ENCODE peak calls at places on chromosomes 3 and 15, in five cellular contexts. O, M, U, Y and J are unnamed samples. For H3K36me3, the result is how much of the 10 kb centered on the place peaks cover.

GRCh38 chr15:99427210-99427609 is 138.6 kb upstream of the MEF2A start:
- DNase-seq in O (no peak), M (peak), U (no peak), Y (no peak), J (no peak)

GRCh38 chr15:81294501-81294850 is 29.5 kb downstream of the STARD5 start:
- DNase-seq in O (no peak), M (no peak), U (no peak), Y (no peak), J (no peak)

GRCh38 chr3:12014613-12015012 is 10.4 kb downstream of the SYN2 start:
- DNase-seq in O (no peak), M (no peak), U (no peak), Y (no peak), J (no peak)

GRCh38 chr3:17111556-17111955 is 226.8 kb downstream of the PLCL2 start:
- DNase-seq in O (no peak), M (peak), U (peak), Y (no peak), J (no peak)

GRCh38 chr3:61966200-61966599 is 404.8 kb downstream of the PTPRG start:
- DNase-seq in O (no peak), M (no peak), U (no peak), Y (no peak), J (no peak)

GRCh38 chr3:56484096-56484495 is 15.8 kb upstream of the ERC2 start:
- DNase-seq in O (no peak), M (no peak), U (no peak), Y (no peak), J (no peak)

GRCh38 chr15:60729850-60730458 is 251.0 kb upstream of the ICE2 start:
- DNase-seq in O (no peak), M (no peak), U (no peak), Y (no peak), J (no peak)

GRCh38 chr15:82648257-82649103 is 1.3 kb upstream of the CPEB1 start:
- DNase-seq in O (no peak), M (peak), U (no peak), Y (no peak), J (no peak)

GRCh38 chr3:17505856-17506255 is 236.6 kb downstream of the TBC1D5 start:
- DNase-seq in O (no peak), M (no peak), U (no peak), Y (no peak), J (no peak)

GRCh38 chr3:11195201-11195600 is 40.9 kb downstream of the HRH1 start:
- DNase-seq in O (no peak), M (no peak), U (no peak), Y (no peak), J (no peak)

GRCh38 chr15:98787936-98788757 is 139.8 kb downstream of the IGF1R start:
- DNase-seq in O (no peak), M (no peak), U (no peak), Y (no peak), J (no peak)

GRCh38 chr3:53811143-53811915 is 34.9 kb downstream of the CHDH start:
- DNase-seq in O (no peak), M (no peak), U (no peak), Y (no peak), J (no peak)

GRCh38 chr15:31347067-31347975 is 20.7 kb downstream of the KLF13 start:
- DNase-seq in O (peak), M (no peak), U (no peak), Y (no peak), J (no peak)

GRCh38 chr3:153669527-153669926 is 451.7 kb upstream of the ARHGEF26 start:
- DNase-seq in O (no peak), M (no peak), U (no peak), Y (no peak), J (no peak)

GRCh38 chr3:43755511-43756200 is 64.9 kb downstream of the ABHD5 start:
- DNase-seq in O (no peak), M (no peak), U (no peak), Y (no peak), J (no peak)

GRCh38 chr3:123155471-123156011 is 46.2 kb upstream of the SEC22A start:
- DNase-seq in O (no peak), M (no peak), U (no peak), Y (no peak), J (no peak)

GRCh38 chr3:123158330-123158729 is 43.4 kb upstream of the SEC22A start:
- DNase-seq in O (no peak), M (no peak), U (no peak), Y (no peak), J (no peak)

GRCh38 chr3:123156276-123156995 is 45.3 kb upstream of the SEC22A start:
- DNase-seq in O (no peak), M (no peak), U (no peak), Y (no peak), J (no peak)

GRCh38 chr3:123157598-123158287 is 44.0 kb upstream of the SEC22A start:
- DNase-seq in O (no peak), M (no peak), U (no peak), Y (no peak), J (no peak)

DNA sequence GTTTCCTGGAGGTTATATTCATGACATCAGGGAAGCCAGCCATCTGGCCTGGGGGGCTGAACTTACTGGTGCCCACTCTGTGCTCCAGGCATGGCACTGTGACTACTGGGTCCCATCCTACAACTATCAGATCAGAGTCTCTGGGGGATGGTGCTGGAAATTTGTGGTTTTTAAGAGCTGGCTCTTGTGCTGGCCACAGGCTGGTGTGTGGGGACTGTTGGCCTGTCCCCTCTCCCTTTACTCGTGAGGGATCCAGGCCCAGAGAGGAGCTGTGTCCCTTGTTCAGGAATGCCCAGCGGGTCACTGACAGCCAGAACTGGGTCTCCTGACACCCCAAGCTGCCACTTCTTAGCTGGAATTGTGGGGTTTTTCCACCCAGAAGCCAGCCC is 44.5 kb upstream of the SEC22A start:
- DNase-seq in O (no peak), M (no peak), U (no peak), Y (no peak), J (no peak)
- H3K36me3 ChIP-seq in O (under half), M (half or more), U (half or more), Y (half or more), J (under half)

DNA sequence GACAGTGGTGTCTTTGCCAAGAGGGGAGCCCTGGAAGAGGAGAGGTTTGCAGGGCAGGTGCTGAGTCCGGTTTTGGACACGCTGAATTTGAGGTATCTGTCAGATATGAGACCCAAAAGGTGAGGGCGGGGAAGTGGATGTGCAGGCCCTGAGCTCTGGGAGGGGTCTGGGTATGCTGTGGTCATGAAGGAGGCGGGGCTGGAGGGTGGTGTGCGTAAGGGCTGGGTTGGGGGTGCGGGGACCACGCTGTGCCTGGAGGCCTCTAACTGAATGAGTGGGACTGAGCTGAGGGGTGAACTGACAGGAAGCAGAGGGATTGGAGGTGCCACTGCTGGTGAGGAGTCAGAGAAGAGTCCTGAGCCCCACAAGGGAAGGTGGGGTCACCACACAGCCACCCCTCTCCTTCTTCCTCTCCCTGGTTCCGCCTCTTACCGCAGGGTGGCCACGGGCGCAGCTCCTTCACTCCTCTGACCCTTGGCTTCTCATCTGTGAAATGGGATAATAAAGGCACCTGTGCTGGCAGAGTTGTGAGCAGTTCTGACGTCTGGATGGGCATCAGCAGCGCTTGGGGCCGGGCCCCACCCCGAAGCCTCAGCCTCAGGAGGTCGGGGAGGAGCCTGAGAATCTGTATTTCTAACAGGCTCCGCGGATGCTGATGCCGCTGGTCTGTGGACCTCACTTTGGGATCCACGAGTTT is 28.8 kb downstream of the PSTPIP1 start:
- DNase-seq in O (no peak), M (peak), U (no peak), Y (no peak), J (no peak)
- H3K36me3 ChIP-seq in O (under half), M (under half), U (under half), Y (under half), J (under half)

GRCh38 chr15:40985541-40986330 is 32.5 kb downstream of the CHAC1 start:
- DNase-seq in O (no peak), M (peak), U (peak), Y (no peak), J (no peak)
- H3K36me3 ChIP-seq in O (half or more), M (half or more), U (half or more), Y (half or more), J (under half)

GRCh38 chr15:70062321-70062956 is 35.3 kb downstream of the TLE3 start:
- DNase-seq in O (no peak), M (peak), U (peak), Y (no peak), J (peak)
- H3K36me3 ChIP-seq in O (half or more), M (half or more), U (half or more), Y (half or more), J (under half)

GRCh38 chr3:52262447-52262846 is 16.0 kb downstream of the WDR82 start:
- DNase-seq in O (no peak), M (no peak), U (no peak), Y (no peak), J (no peak)
- H3K36me3 ChIP-seq in O (half or more), M (half or more), U (half or more), Y (half or more), J (under half)

GRCh38 chr15:76278651-76279050 is 32.6 kb downstream of the ETFA start:
- DNase-seq in O (no peak), M (no peak), U (no peak), Y (no peak), J (no peak)

GRCh38 chr15:76286231-76286879 is 24.9 kb downstream of the ETFA start:
- DNase-seq in O (peak), M (no peak), U (no peak), Y (no peak), J (no peak)

GRCh38 chr15:76285241-76285825 is 25.9 kb downstream of the ETFA start:
- DNase-seq in O (no peak), M (no peak), U (peak), Y (no peak), J (no peak)

GRCh38 chr15:76282451-76282850 is 28.8 kb downstream of the ETFA start:
- DNase-seq in O (no peak), M (no peak), U (no peak), Y (no peak), J (no peak)
- H3K36me3 ChIP-seq in O (under half), M (half or more), U (under half), Y (half or more), J (under half)

GRCh38 chr3:113006350-113007056 is 15.7 kb downstream of the GTPBP8 start:
- DNase-seq in O (no peak), M (no peak), U (no peak), Y (no peak), J (no peak)
- H3K36me3 ChIP-seq in O (under half), M (half or more), U (half or more), Y (half or more), J (under half)

GRCh38 chr15:42193383-42193782 is 14.7 kb downstream of the VPS39 start:
- DNase-seq in O (no peak), M (no peak), U (no peak), Y (no peak), J (no peak)
- H3K36me3 ChIP-seq in O (under half), M (under half), U (under half), Y (under half), J (under half)

GRCh38 chr3:15557511-15557946 is 36.0 kb upstream of the COLQ start:
- DNase-seq in O (peak), M (peak), U (peak), Y (peak), J (peak)

GRCh38 chr3:15562560-15562959 is 38.8 kb downstream of the HACL1 start:
- DNase-seq in O (no peak), M (no peak), U (no peak), Y (no peak), J (no peak)

GRCh38 chr3:15558581-15558980 is 37.1 kb upstream of the COLQ start:
- DNase-seq in O (no peak), M (no peak), U (no peak), Y (no peak), J (no peak)

DNA sequence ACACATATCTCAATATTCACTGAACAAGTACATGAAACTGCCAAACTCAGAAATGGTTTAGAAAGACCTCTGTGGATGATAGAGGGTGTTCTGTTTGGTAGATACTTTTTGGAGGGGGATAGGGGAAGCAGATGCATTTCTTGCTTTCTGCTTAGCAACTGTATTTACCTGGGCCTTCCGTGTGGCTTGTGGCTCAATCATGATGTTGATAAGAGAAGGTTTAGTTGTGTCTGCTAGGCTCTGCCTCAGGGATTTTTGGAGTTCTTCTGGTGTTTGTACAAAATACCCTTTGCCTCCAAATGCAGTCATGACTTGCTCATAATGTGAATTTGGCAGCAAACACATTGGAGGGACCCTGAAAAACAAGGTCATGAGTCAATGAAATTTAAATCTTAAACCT is 38.2 kb downstream of the HACL1 start:
- DNase-seq in O (no peak), M (no peak), U (no peak), Y (no peak), J (no peak)
- H3K36me3 ChIP-seq in O (under half), M (half or more), U (under half), Y (half or more), J (under half)